ENCODE peak calls at places on chromosomes 3 and 15, in eight cellular contexts. L, N, I, R, S, M, H and D are unnamed samples. For H3K27me3, the result is how much of the 10 kb centered on the place peaks cover.

GRCh38 chr3:179954226-179954870 is 82.4 kb downstream of the PEX5L start:
- DNase-seq in L (no peak), N (no peak), I (no peak), R (no peak), S (no peak), M (no peak), H (no peak), D (no peak)

GRCh38 chr3:179666436-179667035 is 13.7 kb downstream of the USP13 start:
- DNase-seq in L (peak), N (peak), I (no peak), R (peak), S (no peak), M (no peak), H (peak), D (no peak)

GRCh38 chr15:92538115-92538514 is 117.5 kb downstream of the FAM174B start:
- DNase-seq in L (no peak), N (no peak), I (no peak), R (no peak), S (no peak), M (no peak), H (no peak), D (no peak)

GRCh38 chr3:133759740-133760069 is 13.5 kb downstream of the TF start:
- DNase-seq in L (no peak), N (no peak), I (no peak), R (no peak), S (no peak), M (no peak), H (no peak), D (no peak)

GRCh38 chr15:63708141-63708772 is 111.1 kb downstream of the FBXL22 start:
- DNase-seq in L (no peak), N (no peak), I (no peak), R (no peak), S (no peak), M (no peak), H (no peak), D (no peak)

GRCh38 chr3:55484191-55484644 is 2.9 kb downstream of the WNT5A start:
- DNase-seq in L (no peak), N (no peak), I (no peak), R (peak), S (no peak), M (no peak), H (peak), D (no peak)

GRCh38 chr15:62119224-62119925 is 45.7 kb downstream of the C2CD4B start:
- DNase-seq in L (peak), N (no peak), I (peak), R (no peak), S (no peak), M (peak), H (peak), D (no peak)

GRCh38 chr3:115922681-115923347 is 299.5 kb downstream of the GAP43 start:
- DNase-seq in L (no peak), N (no peak), I (no peak), R (no peak), S (no peak), M (peak), H (peak), D (no peak)

GRCh38 chr3:10978956-10979355 is 13.6 kb upstream of the SLC6A1 start:
- DNase-seq in L (no peak), N (no peak), I (no peak), R (no peak), S (no peak), M (no peak), H (no peak), D (no peak)
- H3K27me3 ChIP-seq in L (under half), N (under half), I (under half), R (under half), S (under half), M (under half), H (under half), D (under half)

DNA sequence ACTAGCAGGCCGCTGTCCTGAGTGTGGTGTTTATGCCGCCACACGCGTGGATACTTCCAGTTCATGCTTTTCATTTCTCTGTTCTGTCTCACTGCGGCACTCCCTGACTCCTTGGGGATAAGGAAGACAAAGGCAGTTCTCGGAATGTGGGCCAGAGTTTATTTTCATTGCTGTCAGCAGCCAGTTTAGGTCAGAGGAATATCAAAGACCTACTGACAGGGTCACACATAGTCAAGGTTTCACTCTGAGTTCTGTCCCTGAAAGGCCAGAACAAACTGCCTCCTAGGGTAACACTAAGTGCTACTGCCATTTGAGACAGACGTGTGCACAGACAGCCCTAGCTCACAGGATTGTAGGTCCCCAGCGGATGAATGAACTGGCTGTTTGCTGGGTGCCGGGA is 27.3 kb upstream of the SPTBN5 start:
- DNase-seq in L (no peak), N (no peak), I (no peak), R (peak), S (no peak), M (peak), H (peak), D (no peak)
- H3K4me3 ChIP-seq in L (no peak), N (no peak), I (no peak), R (no peak), S (no peak), M (no peak), H (no peak), D (no peak)

GRCh38 chr3:128489860-128490649 is 2.9 kb downstream of the GATA2 start:
- DNase-seq in L (no peak), N (no peak), I (no peak), R (peak), S (no peak), M (no peak), H (no peak), D (no peak)
- H3K27ac ChIP-seq in L (peak), N (peak), I (peak), R (peak), S (no peak), M (peak), H (peak), D (no peak)

DNA sequence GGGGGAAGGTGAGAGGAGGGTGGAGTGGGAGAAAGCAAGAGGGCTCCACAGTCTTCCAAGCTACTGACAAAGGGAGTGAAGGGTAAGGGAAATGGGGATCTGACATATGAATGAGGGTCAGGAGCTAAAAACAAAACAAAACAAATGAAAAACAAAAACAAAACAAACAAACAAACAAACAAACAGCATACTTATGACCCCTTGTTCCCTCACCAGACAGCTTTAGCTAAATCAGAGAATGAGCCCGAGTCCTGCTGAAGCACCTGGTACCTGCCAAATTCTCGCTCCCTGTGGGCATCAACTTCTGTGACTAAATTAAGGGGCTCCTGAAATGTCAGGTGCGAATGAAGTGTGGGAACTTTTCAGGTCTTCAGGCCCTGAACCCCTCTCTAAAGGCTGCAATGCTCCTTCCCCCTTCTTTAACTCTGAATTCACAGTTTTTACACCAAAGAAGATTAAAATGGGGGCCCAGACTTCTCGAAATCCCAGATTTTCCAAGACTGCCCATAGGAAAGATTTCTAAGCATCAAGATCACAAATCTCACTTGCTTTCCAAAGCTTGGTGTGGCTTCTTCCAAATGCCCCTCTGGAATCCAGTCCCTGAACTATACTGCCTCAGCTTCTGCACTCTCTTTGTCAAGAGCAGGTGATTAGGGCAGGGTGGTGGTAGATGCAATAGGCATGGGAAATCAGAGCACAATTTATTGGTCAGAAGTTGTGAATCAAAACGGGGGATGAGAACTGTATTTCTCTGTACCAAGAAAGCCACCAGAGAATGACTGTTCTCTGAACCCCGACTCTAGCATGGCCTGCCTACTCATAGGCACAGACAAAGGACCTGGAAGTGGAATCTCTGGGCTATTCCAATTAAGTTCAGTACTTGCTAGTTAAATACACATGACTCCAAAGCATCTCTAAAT is 40.9 kb downstream of the ZIC4 start:
- DNase-seq in L (no peak), N (no peak), I (no peak), R (no peak), S (no peak), M (no peak), H (no peak), D (no peak)
- H3K27me3 ChIP-seq in L (half or more), N (half or more), I (under half), R (half or more), S (under half), M (half or more), H (half or more), D (under half)

DNA sequence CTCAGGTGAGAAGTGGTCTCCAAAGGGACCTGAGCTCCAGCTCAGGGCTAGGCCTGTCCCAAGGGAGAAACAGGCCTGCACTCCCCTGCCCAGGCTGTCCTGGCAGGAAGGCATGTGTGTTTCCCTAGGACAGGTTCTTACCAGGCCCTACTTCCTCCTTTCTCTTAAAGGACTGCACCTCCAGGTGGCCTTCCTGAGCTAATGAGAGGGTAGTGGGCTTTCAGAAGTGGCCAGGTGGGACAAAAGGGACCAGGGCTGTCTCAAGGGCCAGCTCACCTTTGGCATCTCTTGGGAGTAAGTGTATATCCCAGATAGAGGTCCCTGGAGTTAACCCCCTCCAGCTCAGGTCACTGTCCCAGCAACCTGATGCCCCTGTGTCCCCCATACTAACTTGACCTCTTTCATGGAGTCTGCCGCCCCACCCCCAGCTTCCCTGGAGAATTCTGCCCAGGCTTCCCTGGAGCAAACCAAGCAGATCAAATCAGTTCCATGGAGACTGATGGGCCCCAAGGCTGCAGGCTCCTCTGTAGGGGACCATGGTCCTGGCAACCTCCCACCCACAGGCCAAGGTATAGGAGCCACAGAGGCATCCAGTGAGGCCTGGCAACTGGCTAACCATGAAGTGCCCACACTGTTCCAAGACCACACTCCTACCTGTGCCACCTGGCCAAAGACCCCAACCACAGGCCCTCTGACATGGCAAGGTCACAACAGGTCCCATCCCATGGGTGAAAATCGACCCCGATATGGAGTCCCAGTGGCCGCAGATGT is 67.6 kb downstream of the ZNF445 start:
- DNase-seq in L (no peak), N (no peak), I (no peak), R (no peak), S (no peak), M (no peak), H (no peak), D (no peak)
- H3K4me3 ChIP-seq in L (no peak), N (no peak), I (no peak), R (no peak), S (no peak), M (no peak), H (no peak), D (no peak)

GRCh38 chr3:12991481-12991837 is 81.8 kb downstream of the IQSEC1 start:
- DNase-seq in L (no peak), N (no peak), I (no peak), R (no peak), S (no peak), M (no peak), H (no peak), D (no peak)
- H3K27ac ChIP-seq in L (no peak), N (no peak), I (no peak), R (no peak), S (no peak), M (peak), H (no peak), D (no peak)